ENCODE peak calls at places on chromosomes 6 and 20, in eight cellular contexts. W is psoas muscle, M is K562, Y is uterus, A is heart left ventricle, I is left ventricle myocardium inferior, Q is bronchial epithelial cell, H is GM23338. V is an unnamed sample.
A peak's percentile ranks its signal among the peaks of the same experiment; 100 is the strongest.

GRCh38 chr6:133610271-133610840 is 278.6 kb upstream of the TCF21 start:
- DNase-seq in W (no peak), M (no peak), Y (no peak), A (no peak), I (no peak), Q (peak; percentile 55), H (no peak), V (no peak)

GRCh38 chr20:57187068-57187634 is 79.3 kb downstream of the BMP7 start:
- DNase-seq in W (no peak), M (no peak), Y (no peak), A (no peak), I (no peak), Q (no peak), H (no peak), V (no peak)

GRCh38 chr6:106858653-106859092 is 115.9 kb downstream of the CD24 start:
- DNase-seq in W (no peak), M (peak; percentile 82), Y (peak; percentile 63), A (no peak), I (no peak), Q (peak; percentile 94), H (no peak), V (no peak)

GRCh38 chr20:6583134-6583738 is 184.2 kb upstream of the BMP2 start:
- DNase-seq in W (peak; percentile 31), M (peak; percentile 10), Y (no peak), A (peak; percentile 32), I (peak; percentile 20), Q (peak; percentile 54), H (peak; percentile 78), V (no peak)

GRCh38 chr20:61629361-61630239 is 377.5 kb downstream of the CDH4 start:
- DNase-seq in W (no peak), M (no peak), Y (no peak), A (no peak), I (no peak), Q (no peak), H (no peak), V (no peak)

GRCh38 chr6:47672816-47673215 is 25.6 kb upstream of the ADGRF4 start:
- DNase-seq in W (no peak), M (no peak), Y (no peak), A (no peak), I (no peak), Q (peak; percentile 52), H (no peak), V (no peak)

GRCh38 chr6:169019111-169019510 is 234.5 kb downstream of the THBS2 start:
- DNase-seq in W (no peak), M (no peak), Y (no peak), A (no peak), I (no peak), Q (no peak), H (no peak), V (no peak)

GRCh38 chr6:87393026-87393622 is 14.6 kb upstream of the CFAP206 start:
- DNase-seq in W (no peak), M (peak; percentile 72), Y (no peak), A (no peak), I (no peak), Q (peak; percentile 66), H (peak; percentile 86), V (no peak)

GRCh38 chr6:34201455-34202098 is 35.1 kb upstream of the HMGA1 start:
- DNase-seq in W (no peak), M (no peak), Y (no peak), A (no peak), I (no peak), Q (peak; percentile 56), H (no peak), V (no peak)

GRCh38 chr6:37204014-37204751 is 34.2 kb downstream of the PIM1 start:
- DNase-seq in W (no peak), M (peak; percentile 88), Y (peak; percentile 36), A (no peak), I (no peak), Q (peak; percentile 70), H (no peak), V (no peak)

GRCh38 chr6:37321516-37321915 is 32.3 kb upstream of the RNF8 start:
- DNase-seq in W (no peak), M (no peak), Y (no peak), A (no peak), I (no peak), Q (no peak), H (no peak), V (no peak)

GRCh38 chr6:167893416-167893815 is 66.7 kb downstream of the AFDN start:
- DNase-seq in W (no peak), M (peak; percentile 15), Y (no peak), A (no peak), I (no peak), Q (peak; percentile 91), H (peak; percentile 28), V (no peak)

GRCh38 chr6:135935951-135936601 is 84.6 kb downstream of the PDE7B start:
- DNase-seq in W (no peak), M (no peak), Y (no peak), A (peak; percentile 56), I (no peak), Q (peak; percentile 68), H (no peak), V (no peak)

GRCh38 chr20:32485770-32486248 is 99.3 kb downstream of the NOL4L start:
- DNase-seq in W (no peak), M (no peak), Y (no peak), A (no peak), I (no peak), Q (no peak), H (no peak), V (no peak)

GRCh38 chr6:27825025-27825823 is 87.0 kb downstream of the OR2B2 start:
- DNase-seq in W (no peak), M (peak; percentile 12), Y (no peak), A (no peak), I (no peak), Q (peak; percentile 43), H (no peak), V (no peak)

GRCh38 chr20:41178904-41179432 is 41.6 kb downstream of the PLCG1 start:
- DNase-seq in W (no peak), M (no peak), Y (no peak), A (peak; percentile 68), I (peak; percentile 54), Q (no peak), H (no peak), V (peak; percentile 66)

GRCh38 chr20:62668441-62669027 is 26.2 kb downstream of the SLCO4A1 start:
- DNase-seq in W (peak; percentile 65), M (peak; percentile 67), Y (peak; percentile 68), A (peak; percentile 63), I (peak; percentile 66), Q (peak; percentile 53), H (peak; percentile 89), V (peak; percentile 83)

GRCh38 chr20:2109425-2110210 is 8.0 kb downstream of the STK35 start:
- DNase-seq in W (peak; percentile 31), M (peak; percentile 55), Y (no peak), A (peak; percentile 86), I (peak; percentile 78), Q (no peak), H (no peak), V (peak; percentile 77)

GRCh38 chr6:53624491-53624890 is 41.1 kb downstream of the KLHL31 start:
- DNase-seq in W (no peak), M (no peak), Y (no peak), A (no peak), I (no peak), Q (no peak), H (no peak), V (no peak)

DNA sequence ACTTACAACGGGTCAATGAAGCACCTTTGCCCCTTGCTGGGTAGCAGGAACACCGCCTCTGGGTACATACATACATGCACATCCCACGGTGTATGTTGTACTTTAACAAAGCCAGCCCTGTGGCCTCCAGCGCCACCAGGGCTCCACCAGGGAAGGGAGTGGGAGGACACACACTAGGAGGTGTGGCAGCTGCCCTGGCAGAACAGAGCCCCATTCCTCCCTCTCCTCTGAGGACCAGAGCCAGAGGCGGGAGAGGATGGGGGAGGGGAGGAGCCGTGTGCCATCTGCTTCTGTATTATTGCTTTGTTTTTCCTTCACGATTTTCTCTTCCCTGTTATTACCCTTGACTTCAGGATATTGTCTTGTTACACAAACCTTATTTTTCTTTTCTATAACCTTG is 105.8 kb upstream of the TRAF3IP2 start:
- DNase-seq in W (peak; percentile 46), M (no peak), Y (no peak), A (peak; percentile 75), I (peak; percentile 45), Q (no peak), H (peak; percentile 38), V (peak; percentile 58)
- H3K36me3 ChIP-seq in W (no peaks in the 10 kb centered on the region), M (no peaks in the 10 kb centered on the region), Y (no peaks in the 10 kb centered on the region), A (no peaks in the 10 kb centered on the region), I (peaks cover 13% of the 10 kb centered on the region), Q (no peaks in the 10 kb centered on the region), H (no peaks in the 10 kb centered on the region), V (peaks cover 17% of the 10 kb centered on the region)

DNA sequence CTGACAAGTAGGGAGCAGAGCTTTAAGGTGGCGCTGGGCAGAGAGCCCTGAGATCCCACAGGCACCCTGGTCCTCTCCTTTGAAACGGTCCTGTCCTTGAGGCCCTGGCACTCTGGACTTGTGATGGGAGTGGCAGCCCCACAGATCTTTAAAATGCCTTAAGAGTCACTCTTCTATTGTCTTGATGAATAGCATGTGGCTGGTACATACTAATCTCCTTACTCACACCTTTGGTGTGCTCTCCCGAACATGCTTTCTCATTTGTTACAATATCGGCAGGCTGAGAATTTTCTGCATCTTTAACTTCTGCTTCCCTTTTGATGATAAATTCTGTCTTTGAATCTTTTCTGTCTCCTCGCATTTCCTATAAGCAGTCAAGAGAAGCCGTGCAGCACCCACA is 333.8 kb downstream of the TFAP2A start:
- DNase-seq in W (no peak), M (no peak), Y (no peak), A (no peak), I (no peak), Q (peak; percentile 57), H (no peak), V (no peak)
- H3K36me3 ChIP-seq in W (no peaks in the 10 kb centered on the region), M (no peaks in the 10 kb centered on the region), Y (no peaks in the 10 kb centered on the region), A (no peaks in the 10 kb centered on the region), I (no peaks in the 10 kb centered on the region), Q (no peaks in the 10 kb centered on the region), H (no peaks in the 10 kb centered on the region), V (no peaks in the 10 kb centered on the region)

GRCh38 chr6:125194980-125195379 is 41.4 kb downstream of the TPD52L1 start:
- DNase-seq in W (no peak), M (no peak), Y (no peak), A (no peak), I (no peak), Q (no peak), H (no peak), V (no peak)

GRCh38 chr6:125198285-125199009 is 44.9 kb downstream of the TPD52L1 start:
- DNase-seq in W (no peak), M (no peak), Y (no peak), A (no peak), I (no peak), Q (no peak), H (no peak), V (no peak)

GRCh38 chr6:125197795-125198269 is 44.3 kb downstream of the TPD52L1 start:
- DNase-seq in W (peak; percentile 69), M (peak; percentile 36), Y (peak; percentile 35), A (peak; percentile 84), I (peak; percentile 63), Q (peak; percentile 68), H (no peak), V (peak; percentile 86)

GRCh38 chr6:125195526-125195925 is 42.0 kb downstream of the TPD52L1 start:
- DNase-seq in W (no peak), M (no peak), Y (no peak), A (no peak), I (no peak), Q (no peak), H (no peak), V (no peak)

GRCh38 chr6:125196613-125197012 is 43.0 kb downstream of the TPD52L1 start:
- DNase-seq in W (no peak), M (no peak), Y (no peak), A (no peak), I (no peak), Q (no peak), H (no peak), V (no peak)
- H3K36me3 ChIP-seq in W (no peaks in the 10 kb centered on the region), M (no peaks in the 10 kb centered on the region), Y (no peaks in the 10 kb centered on the region), A (no peaks in the 10 kb centered on the region), I (no peaks in the 10 kb centered on the region), Q (no peaks in the 10 kb centered on the region), H (no peaks in the 10 kb centered on the region), V (no peaks in the 10 kb centered on the region)

GRCh38 chr20:45848421-45848820 is 8.8 kb downstream of the ACOT8 start:
- DNase-seq in W (no peak), M (no peak), Y (no peak), A (no peak), I (no peak), Q (no peak), H (no peak), V (no peak)
- H3K36me3 ChIP-seq in W (peaks cover 93% of the 10 kb centered on the region), M (peaks cover 27% of the 10 kb centered on the region), Y (no peaks in the 10 kb centered on the region), A (peaks cover 3% of the 10 kb centered on the region), I (peaks cover 69% of the 10 kb centered on the region), Q (peaks cover 18% of the 10 kb centered on the region), H (peaks cover 15% of the 10 kb centered on the region), V (peaks cover 53% of the 10 kb centered on the region)